ENCODE peak calls at places on chromosomes 13 and 19, in six cellular contexts. S is AG09309, U is mucosa of descending colon, N is thyroid gland, H is fibroblast of lung, C is left lung. O is an unnamed sample.
A peak's percentile ranks its signal among the peaks of the same experiment; 100 is the strongest.

GRCh38 chr13:111281751-111282311 is 38.6 kb upstream of the TEX29 start:
- DNase-seq in S (peak; percentile 7), U (no peak), N (no peak), H (peak; percentile 79), C (no peak), O (peak; percentile 75)

GRCh38 chr19:11699931-11700794 is 38.6 kb downstream of the ZNF823 start:
- DNase-seq in S (no peak), U (no peak), N (no peak), H (peak; percentile 31), C (no peak), O (peak; percentile 62)

GRCh38 chr13:59963383-59963782 is 200.3 kb downstream of the DIAPH3 start:
- DNase-seq in S (no peak), U (no peak), N (no peak), H (no peak), C (no peak), O (no peak)

GRCh38 chr13:38173403-38173802 is 176.2 kb upstream of the UFM1 start:
- DNase-seq in S (no peak), U (no peak), N (no peak), H (no peak), C (no peak), O (no peak)

GRCh38 chr13:96650301-96650886 is 343.9 kb downstream of the OXGR1 start:
- DNase-seq in S (no peak), U (no peak), N (no peak), H (peak; percentile 88), C (no peak), O (peak; percentile 33)

GRCh38 chr19:30311911-30312310 is 60.3 kb upstream of the ZNF536 start:
- DNase-seq in S (no peak), U (no peak), N (no peak), H (no peak), C (no peak), O (no peak)

GRCh38 chr13:79079351-79079839 is 326.7 kb downstream of the RBM26 start:
- DNase-seq in S (no peak), U (no peak), N (no peak), H (no peak), C (no peak), O (no peak)

GRCh38 chr19:13817018-13817614 is 21.9 kb downstream of the ZSWIM4 start:
- DNase-seq in S (no peak), U (peak; percentile 88), N (peak; percentile 53), H (no peak), C (peak; percentile 83), O (no peak)

GRCh38 chr13:108322206-108322824 is 52.8 kb downstream of the TNFSF13B start:
- DNase-seq in S (no peak), U (no peak), N (no peak), H (peak; percentile 33), C (no peak), O (peak; percentile 60)

GRCh38 chr13:104387514-104387913 is 1321.3 kb upstream of the SLC10A2 start:
- DNase-seq in S (no peak), U (no peak), N (no peak), H (no peak), C (no peak), O (no peak)

GRCh38 chr19:20179946-20180345 is 12.9 kb downstream of the ZNF486 start:
- DNase-seq in S (no peak), U (no peak), N (no peak), H (peak; percentile 7), C (no peak), O (no peak)

GRCh38 chr13:99356216-99357089 is 49.3 kb upstream of the GPR183 start:
- DNase-seq in S (peak; percentile 31), U (no peak), N (no peak), H (peak; percentile 92), C (no peak), O (peak; percentile 80)

GRCh38 chr13:49649244-49649962 is 21.1 kb downstream of the ARL11 start:
- DNase-seq in S (peak; percentile 7), U (no peak), N (no peak), H (peak; percentile 41), C (no peak), O (peak; percentile 64)

GRCh38 chr19:18304194-18304495 is 18.7 kb downstream of the LSM4 start:
- DNase-seq in S (no peak), U (no peak), N (peak; percentile 51), H (no peak), C (no peak), O (no peak)

GRCh38 chr19:21604351-21604926 is 99.0 kb downstream of the ZNF429 start:
- DNase-seq in S (no peak), U (no peak), N (peak; percentile 7), H (peak; percentile 48), C (no peak), O (peak; percentile 49)

GRCh38 chr19:10516064-10516385 is 1.2 kb downstream of the S1PR5 start:
- DNase-seq in S (no peak), U (no peak), N (no peak), H (no peak), C (no peak), O (no peak)

GRCh38 chr13:49878682-49879081 is 57.5 kb downstream of the SPRYD7 start:
- DNase-seq in S (no peak), U (no peak), N (no peak), H (no peak), C (no peak), O (no peak)

GRCh38 chr13:45339867-45340266 is 1.1 kb downstream of the TPT1 start:
- DNase-seq in S (no peak), U (no peak), N (no peak), H (no peak), C (no peak), O (no peak)

GRCh38 chr19:9857920-9858746 is 23.0 kb downstream of the PIN1 start:
- DNase-seq in S (no peak), U (no peak), N (no peak), H (no peak), C (no peak), O (peak; percentile 7)

GRCh38 chr19:53944416-53944815 is 18.3 kb upstream of the CACNG8 start:
- DNase-seq in S (no peak), U (no peak), N (no peak), H (no peak), C (no peak), O (no peak)

GRCh38 chr19:10163557-10163956 is 31.2 kb downstream of the DNMT1 start:
- DNase-seq in S (no peak), U (no peak), N (no peak), H (no peak), C (peak; percentile 28), O (no peak)

GRCh38 chr19:33796164-33797100 is at the start of gene KCTD15:
- DNase-seq in S (no peak), U (peak; percentile 72), N (peak; percentile 61), H (peak; percentile 59), C (no peak), O (peak; percentile 58)

GRCh38 chr19:19900124-19900523 is 622 bp upstream of the ZNF93 start:
- DNase-seq in S (no peak), U (no peak), N (no peak), H (peak; percentile 91), C (no peak), O (peak; percentile 40)

GRCh38 chr19:19500975-19501644 is 14.2 kb downstream of the TSSK6 start:
- DNase-seq in S (no peak), U (no peak), N (no peak), H (no peak), C (peak; percentile 67), O (no peak)

GRCh38 chr13:105446197-105446596 is 1089.3 kb downstream of the EFNB2 start:
- DNase-seq in S (no peak), U (no peak), N (no peak), H (no peak), C (no peak), O (peak; percentile 26)

GRCh38 chr13:51717786-51718398 is 86.1 kb downstream of the DHRS12 start:
- DNase-seq in S (no peak), U (no peak), N (no peak), H (no peak), C (no peak), O (no peak)

GRCh38 chr13:51292000-51292550 is 47.4 kb upstream of the SERPINE3 start:
- DNase-seq in S (peak; percentile 23), U (no peak), N (peak; percentile 18), H (peak; percentile 77), C (no peak), O (peak; percentile 72)

GRCh38 chr19:58248886-58249285 is 20.2 kb downstream of the ZNF544 start:
- DNase-seq in S (no peak), U (no peak), N (no peak), H (no peak), C (no peak), O (no peak)
- H3K4me3 ChIP-seq in S (no peak overlapping the region), U (no peak overlapping the region), N (no peak overlapping the region), H (no peak overlapping the region), C (no peak overlapping the region), O (no peak overlapping the region)

DNA sequence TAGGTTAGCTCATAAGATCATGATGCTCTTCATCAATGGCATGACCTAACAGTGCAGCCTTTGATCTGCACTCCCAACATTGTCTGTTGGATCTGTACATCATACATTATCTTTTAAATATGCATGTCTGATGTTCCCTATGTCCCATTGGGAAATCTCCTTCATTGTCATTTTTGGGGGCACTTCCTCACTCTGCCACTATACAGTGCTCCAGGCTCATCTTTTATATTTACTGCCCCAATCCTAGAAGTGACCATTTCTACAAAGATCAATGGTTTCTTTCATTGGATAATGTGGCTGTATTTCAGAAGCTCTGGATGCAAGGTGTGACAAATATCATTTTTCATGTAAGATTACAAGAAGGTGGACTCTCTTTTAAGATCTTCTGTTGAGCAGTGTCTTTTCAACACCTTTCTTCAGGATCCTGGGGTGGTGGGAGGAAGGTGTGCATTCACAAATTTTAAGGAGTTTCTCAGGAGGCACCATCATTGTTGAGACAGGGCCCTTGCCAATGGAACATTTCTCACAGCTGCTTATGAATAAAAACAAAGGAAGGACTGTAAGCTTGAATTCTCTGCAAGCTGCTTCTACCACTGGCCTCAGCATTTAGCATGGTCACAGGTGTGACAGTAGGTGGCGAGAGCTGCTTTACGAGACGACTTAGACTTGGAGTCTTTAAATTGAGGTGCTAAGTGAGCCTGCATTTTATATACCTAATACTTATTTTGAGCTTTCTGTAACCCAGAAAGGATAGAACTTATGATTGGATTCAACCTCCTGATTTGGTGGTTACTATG is 403.0 kb downstream of the LMO7 start:
- DNase-seq in S (no peak), U (no peak), N (no peak), H (no peak), C (no peak), O (no peak)
- TF ChIP-seq CTCF in S (peak; percentile 23), U (no peak), N (no peak), H (no peak), C (no peak), O (no peak)

DNA sequence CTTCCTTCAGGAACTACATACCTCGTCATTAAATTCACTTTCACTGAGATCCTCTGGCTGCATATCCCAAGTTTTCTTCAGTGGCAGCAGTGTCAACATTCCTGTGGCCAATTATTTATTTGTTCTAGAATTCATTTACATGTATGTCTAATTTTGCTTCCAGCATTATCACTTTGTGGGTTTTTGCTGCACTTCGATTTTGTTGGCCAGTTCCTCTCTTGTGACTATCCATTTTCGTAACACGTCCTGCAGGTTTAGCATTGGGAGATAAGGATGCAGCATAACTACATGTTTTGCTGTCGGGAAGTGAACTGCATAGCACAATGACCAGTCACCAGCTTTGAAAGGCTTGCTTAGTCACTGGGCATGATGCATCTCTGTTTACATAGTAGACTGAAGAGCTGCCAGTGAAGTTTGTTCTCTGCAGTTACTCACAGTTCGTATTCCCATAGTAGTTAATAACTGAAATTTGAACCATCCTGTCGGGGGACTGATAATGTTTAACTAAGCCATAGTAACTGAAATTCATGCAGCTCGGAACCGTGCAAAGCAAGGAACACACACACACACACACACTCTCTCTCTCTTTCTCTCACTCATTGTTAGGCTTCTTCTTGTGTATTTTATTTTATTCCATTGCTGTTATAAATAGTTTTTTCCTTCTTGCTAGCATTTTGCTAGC is 28.3 kb downstream of the ZNF507 start:
- DNase-seq in S (peak; percentile 96), U (no peak), N (peak; percentile 32), H (peak; percentile 100), C (no peak), O (peak; percentile 98)
- H3K4me3 ChIP-seq in S (no peak overlapping the region), U (no peak overlapping the region), N (no peak overlapping the region), H (peak overlapping the region; percentile 10), C (no peak overlapping the region), O (no peak overlapping the region)

GRCh38 chr19:1410136-1410786 is 2.9 kb downstream of the DAZAP1 start:
- DNase-seq in S (no peak), U (no peak), N (peak; percentile 61), H (peak; percentile 76), C (peak; percentile 74), O (peak; percentile 57)
- TF ChIP-seq CTCF in S (no peak), U (no peak), N (no peak), H (no peak), C (no peak), O (no peak)